ENCODE peak calls at places on chromosomes 1 and 21, in six cellular contexts. Z, O, I, J, E and Q are unnamed samples.

GRCh38 chr1:231629132-231629531 is 2.5 kb downstream of the DISC1 start:
- DNase-seq in Z (peak; percentile 5), O (no peak), I (peak; percentile 53), J (no peak), E (peak; percentile 91), Q (no peak)

GRCh38 chr1:80083892-80084291 is 1077.4 kb upstream of the ADGRL4 start:
- DNase-seq in Z (no peak), O (peak; percentile 14), I (no peak), J (no peak), E (no peak), Q (no peak)

GRCh38 chr1:65538664-65539063 is 118.2 kb downstream of the LEPR start:
- DNase-seq in Z (no peak), O (no peak), I (no peak), J (no peak), E (no peak), Q (no peak)

GRCh38 chr21:43188712-43189151 is 19.9 kb downstream of the CRYAA start:
- DNase-seq in Z (peak; percentile 85), O (no peak), I (no peak), J (no peak), E (no peak), Q (no peak)

GRCh38 chr1:205344010-205344808 is 12.5 kb downstream of the KLHDC8A start:
- DNase-seq in Z (no peak), O (peak; percentile 85), I (peak; percentile 61), J (no peak), E (no peak), Q (peak; percentile 50)

GRCh38 chr1:208242829-208243521 is 1.2 kb downstream of the PLXNA2 start:
- DNase-seq in Z (no peak), O (peak; percentile 75), I (peak; percentile 50), J (no peak), E (no peak), Q (peak; percentile 59)

GRCh38 chr1:24909388-24909898 is 20.6 kb downstream of the RUNX3 start:
- DNase-seq in Z (no peak), O (no peak), I (peak; percentile 84), J (no peak), E (peak; percentile 78), Q (peak; percentile 49)

GRCh38 chr1:219416598-219417238 is 196.2 kb downstream of the ZC3H11B start:
- DNase-seq in Z (peak; percentile 83), O (peak; percentile 78), I (peak; percentile 68), J (peak; percentile 68), E (peak; percentile 65), Q (peak; percentile 28)

GRCh38 chr1:22350171-22350961 is 101.3 kb upstream of the ZBTB40 start:
- DNase-seq in Z (no peak), O (peak; percentile 86), I (no peak), J (no peak), E (no peak), Q (no peak)

GRCh38 chr1:60960846-60961542 is 121.4 kb upstream of the NFIA start:
- DNase-seq in Z (no peak), O (no peak), I (no peak), J (no peak), E (peak; percentile 88), Q (no peak)

GRCh38 chr1:84374991-84375838 is 23.1 kb upstream of the DNASE2B start:
- DNase-seq in Z (no peak), O (no peak), I (no peak), J (no peak), E (no peak), Q (no peak)

GRCh38 chr1:10900691-10901090 is 104.2 kb upstream of the CASZ1 start:
- DNase-seq in Z (no peak), O (peak; percentile 96), I (no peak), J (no peak), E (no peak), Q (peak; percentile 60)

GRCh38 chr1:59367269-59368006 is 70.5 kb downstream of the FGGY start:
- DNase-seq in Z (no peak), O (no peak), I (peak; percentile 26), J (no peak), E (no peak), Q (no peak)

GRCh38 chr1:3672971-3673361 is 20.6 kb downstream of the TP73 start:
- DNase-seq in Z (no peak), O (no peak), I (no peak), J (no peak), E (no peak), Q (no peak)

GRCh38 chr1:8625981-8626898 is 191.2 kb downstream of the RERE start:
- DNase-seq in Z (no peak), O (no peak), I (no peak), J (no peak), E (no peak), Q (no peak)

GRCh38 chr1:7962011-7962335 is 462 bp downstream of the PARK7 start:
- DNase-seq in Z (no peak), O (no peak), I (no peak), J (no peak), E (no peak), Q (no peak)

GRCh38 chr1:18716785-18717678 is 86.4 kb downstream of the PAX7 start:
- DNase-seq in Z (no peak), O (no peak), I (no peak), J (no peak), E (no peak), Q (no peak)

GRCh38 chr1:36350659-36351171 is 27.3 kb upstream of the EVA1B start:
- DNase-seq in Z (no peak), O (no peak), I (no peak), J (no peak), E (peak; percentile 78), Q (no peak)

GRCh38 chr1:16145030-16145987 is 10.6 kb downstream of the EPHA2 start:
- DNase-seq in Z (no peak), O (peak; percentile 83), I (peak; percentile 86), J (no peak), E (peak; percentile 99), Q (peak; percentile 62)

GRCh38 chr1:215891266-215891665 is 324.2 kb downstream of the KCTD3 start:
- DNase-seq in Z (no peak), O (peak; percentile 45), I (no peak), J (no peak), E (no peak), Q (no peak)

GRCh38 chr1:194374649-194375048 is 1188.2 kb upstream of the B3GALT2 start:
- DNase-seq in Z (no peak), O (no peak), I (no peak), J (no peak), E (no peak), Q (no peak)

GRCh38 chr1:22903113-22903512 is 69.6 kb downstream of the LACTBL1 start:
- DNase-seq in Z (no peak), O (no peak), I (no peak), J (no peak), E (peak; percentile 21), Q (no peak)

GRCh38 chr1:150507912-150508864 is at the start of gene ECM1:
- DNase-seq in Z (no peak), O (no peak), I (no peak), J (no peak), E (peak; percentile 88), Q (no peak)

GRCh38 chr1:29529677-29530278 is 293.5 kb downstream of the PTPRU start:
- DNase-seq in Z (no peak), O (no peak), I (no peak), J (no peak), E (no peak), Q (no peak)